ENCODE peak calls at places on chromosomes 11 and 22, in five cellular contexts. E, T, H, W and P are unnamed samples.

GRCh38 chr11:123696183-123696582 is 41.8 kb upstream of the SCN3B start:
- DNase-seq in E (no peak), W (no peak), H (no peak), T (no peak), P (no peak)

GRCh38 chr11:117998201-117998579 is 12.0 kb downstream of the IL10RA start:
- DNase-seq in T (no peak), W (no peak), H (no peak), E (no peak), P (no peak)

GRCh38 chr11:8312966-8313365 is 49.3 kb upstream of the LMO1 start:
- DNase-seq in W (no peak), E (no peak), H (peak; percentile 47), T (peak; percentile 12), P (peak; percentile 24)

GRCh38 chr11:72643547-72643946 is 30.7 kb downstream of the PDE2A start:
- DNase-seq in H (no peak), W (peak; percentile 60), T (no peak), E (no peak), P (no peak)

GRCh38 chr11:15859411-15859810 is 496.9 kb downstream of the SOX6 start:
- DNase-seq in T (no peak), W (no peak), E (no peak), H (no peak), P (no peak)

GRCh38 chr11:93572171-93572570 is 29.0 kb upstream of the SMCO4 start:
- DNase-seq in H (no peak), E (no peak), W (no peak), T (no peak), P (no peak)

GRCh38 chr22:23837911-23838685 is 708 bp downstream of the DERL3 start:
- DNase-seq in T (peak; percentile 53), H (no peak), W (no peak), E (no peak), P (peak; percentile 45)

GRCh38 chr11:126114486-126115252 is 52.0 kb upstream of the CDON start:
- DNase-seq in T (no peak), W (peak; percentile 41), E (no peak), H (no peak), P (no peak)

GRCh38 chr11:1221848-1222311 is 986 bp upstream of the MUC5B start:
- DNase-seq in H (no peak), E (no peak), W (no peak), T (peak; percentile 38), P (peak; percentile 52)

GRCh38 chr22:49733631-49734030 is 94.0 kb downstream of the BRD1 start:
- DNase-seq in E (no peak), H (no peak), W (no peak), T (no peak), P (no peak)

GRCh38 chr11:64459016-64459415 is 100.1 kb downstream of the RPS6KA4 start:
- DNase-seq in H (no peak), E (no peak), W (peak; percentile 15), T (no peak), P (no peak)

GRCh38 chr22:49764151-49764581 is 63.5 kb downstream of the BRD1 start:
- DNase-seq in W (peak; percentile 55), H (no peak), T (peak; percentile 46), E (no peak), P (peak; percentile 58)

GRCh38 chr11:61814242-61814957 is 2.4 kb downstream of the FADS1 start:
- DNase-seq in W (peak; percentile 37), H (no peak), E (peak; percentile 58), T (no peak), P (no peak)

GRCh38 chr22:48373626-48374173 is 1454.0 kb downstream of the BRD1 start:
- DNase-seq in T (no peak), E (no peak), W (no peak), H (no peak), P (peak; percentile 11)

GRCh38 chr22:29481265-29482000 is 1.4 kb downstream of the NEFH start:
- DNase-seq in H (no peak), T (no peak), W (no peak), E (no peak), P (no peak)

GRCh38 chr22:24554316-24555159 is at the start of gene GUCD1:
- DNase-seq in H (no peak), W (peak; percentile 63), E (no peak), T (peak; percentile 65), P (no peak)

GRCh38 chr11:88181776-88182175 is 6.5 kb upstream of the RAB38 start:
- DNase-seq in E (no peak), W (no peak), T (no peak), H (no peak), P (no peak)

GRCh38 chr11:112784323-112785073 is 176.7 kb upstream of the NCAM1 start:
- DNase-seq in E (peak; percentile 68), W (peak; percentile 40), T (peak; percentile 65), H (no peak), P (no peak)

GRCh38 chr11:70415642-70416395 is 17.5 kb downstream of the CTTN start:
- DNase-seq in T (no peak), E (no peak), H (no peak), W (peak; percentile 43), P (no peak)

GRCh38 chr22:48746789-48747425 is 1080.8 kb downstream of the BRD1 start:
- DNase-seq in E (no peak), H (no peak), T (no peak), W (no peak), P (no peak)

GRCh38 chr11:12079726-12080556 is 30.4 kb upstream of the MICAL2 start:
- DNase-seq in H (no peak), T (peak; percentile 67), W (peak; percentile 97), E (peak; percentile 60), P (peak; percentile 90)

GRCh38 chr11:25910090-25910489 is 421.8 kb upstream of the ANO3 start:
- DNase-seq in H (no peak), W (peak; percentile 8), T (no peak), E (no peak), P (no peak)

GRCh38 chr11:76588455-76589325 is 81.9 kb downstream of the LRRC32 start:
- DNase-seq in E (peak; percentile 84), W (no peak), T (peak; percentile 78), H (no peak), P (no peak)

GRCh38 chr22:36352775-36353507 is 34.8 kb downstream of the MYH9 start:
- DNase-seq in H (no peak), T (peak; percentile 77), E (peak; percentile 77), W (no peak), P (no peak)

GRCh38 chr22:41305646-41306045 is 4.3 kb downstream of the ZC3H7B start:
- DNase-seq in W (peak; percentile 95), T (peak; percentile 75), E (no peak), H (no peak), P (no peak)

GRCh38 chr22:29531419-29531818 is 22.1 kb downstream of the THOC5 start:
- DNase-seq in H (no peak), W (peak; percentile 15), E (no peak), T (no peak), P (no peak)

GRCh38 chr22:37192741-37193140 is 4.7 kb upstream of the C1QTNF6 start:
- DNase-seq in T (no peak), W (no peak), E (no peak), H (no peak), P (no peak)

GRCh38 chr22:40960137-40960536 is 9.0 kb downstream of the RBX1 start:
- DNase-seq in H (no peak), E (no peak), W (no peak), T (no peak), P (no peak)

GRCh38 chr11:12602421-12602820 is 71.8 kb upstream of the TEAD1 start:
- DNase-seq in W (peak; percentile 37), H (no peak), E (no peak), T (no peak), P (no peak)

GRCh38 chr11:70303070-70303469 is 32.6 kb downstream of the PPFIA1 start:
- DNase-seq in W (peak; percentile 91), H (no peak), E (no peak), T (no peak), P (no peak)

GRCh38 chr11:113457784-113458183 is 17.4 kb downstream of the DRD2 start:
- DNase-seq in H (peak; percentile 40), T (no peak), E (no peak), W (no peak), P (no peak)

GRCh38 chr11:71491531-71492329 is 35.3 kb upstream of the KRTAP5-7 start:
- DNase-seq in H (no peak), E (no peak), W (no peak), T (no peak), P (peak; percentile 64)

GRCh38 chr11:102280237-102280833 is 36.9 kb upstream of the BIRC3 start:
- DNase-seq in E (no peak), T (no peak), H (no peak), W (no peak), P (no peak)
- H3K4me3 ChIP-seq in E (no peak overlapping the region), T (peak overlapping the region; percentile 46), H (no peak overlapping the region), W (no peak overlapping the region), P (no peak overlapping the region)

GRCh38 chr11:111632798-111633197 is 30.5 kb downstream of the SIK2 start:
- DNase-seq in H (no peak), W (no peak), E (no peak), T (no peak), P (no peak)

GRCh38 chr11:111635706-111636045 is 33.4 kb downstream of the SIK2 start:
- DNase-seq in E (peak; percentile 62), H (no peak), T (no peak), W (peak; percentile 49), P (no peak)

GRCh38 chr11:111633756-111634362 is 31.6 kb downstream of the SIK2 start:
- DNase-seq in W (peak; percentile 49), E (no peak), H (no peak), T (no peak), P (no peak)

GRCh38 chr11:111633248-111633647 is 31.0 kb downstream of the SIK2 start:
- DNase-seq in E (no peak), H (no peak), W (no peak), T (no peak), P (no peak)

GRCh38 chr11:111634981-111635705 is 32.9 kb downstream of the SIK2 start:
- DNase-seq in T (no peak), E (no peak), H (no peak), W (peak; percentile 39), P (no peak)
- H3K4me1 ChIP-seq in T (peaks cover 66% of the 10 kb centered on the region), E (peaks cover 47% of the 10 kb centered on the region), H (peaks cover 2% of the 10 kb centered on the region), W (peaks cover 74% of the 10 kb centered on the region), P (peaks cover 27% of the 10 kb centered on the region)

GRCh38 chr11:115425243-115425642 is 79.0 kb downstream of the CADM1 start:
- DNase-seq in H (no peak), T (no peak), E (no peak), W (no peak), P (no peak)

GRCh38 chr11:115433376-115433775 is 70.8 kb downstream of the CADM1 start:
- DNase-seq in H (no peak), T (no peak), E (no peak), W (no peak), P (no peak)

GRCh38 chr11:115425816-115426215 is 78.4 kb downstream of the CADM1 start:
- DNase-seq in T (no peak), H (no peak), E (no peak), W (no peak), P (no peak)

DNA sequence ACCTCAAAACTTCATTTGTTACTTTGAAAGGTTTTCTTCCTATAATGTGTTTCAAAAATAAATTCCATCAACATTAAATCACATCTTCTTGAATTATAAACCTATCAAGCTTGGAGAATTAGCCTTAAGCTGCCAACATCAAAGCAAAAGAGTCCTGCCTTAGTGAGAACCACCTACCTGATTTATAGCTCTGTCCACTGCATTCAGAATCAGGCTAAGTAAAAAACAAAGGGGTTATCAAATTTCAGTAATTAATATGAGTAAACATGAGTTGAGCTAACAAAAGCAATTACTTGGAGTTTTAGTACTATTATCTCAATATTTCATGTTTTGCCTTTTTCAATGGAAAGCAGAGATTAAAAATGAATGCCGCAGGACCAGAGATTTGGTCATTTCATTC is 73.9 kb downstream of the CADM1 start:
- DNase-seq in E (no peak), T (no peak), W (no peak), H (no peak), P (no peak)
- H3K4me3 ChIP-seq in E (no peak overlapping the region), T (no peak overlapping the region), W (no peak overlapping the region), H (no peak overlapping the region), P (no peak overlapping the region)

GRCh38 chr22:39313258-39314001 is 6.0 kb downstream of the RPL3 start:
- DNase-seq in W (no peak), H (no peak), T (no peak), E (no peak), P (no peak)
- H3K4me1 ChIP-seq in W (peaks cover 34% of the 10 kb centered on the region), H (peaks cover 27% of the 10 kb centered on the region), T (peaks cover 55% of the 10 kb centered on the region), E (peaks cover 66% of the 10 kb centered on the region), P (peaks cover 48% of the 10 kb centered on the region)